ENCODE peak calls at places on chromosomes 5 and 9, in seven cellular contexts. One of them, this sample, is unnamed. For H3K4me1, the result is how much of the 10 kb centered on the place peaks cover.

GRCh38 chr9:135951889-135952663 is 9.1 kb downstream of the UBAC1 start:
- DNase-seq in ovary: no peak
- DNase-seq in suprapubic skin: no peak
- DNase-seq in stomach: peak
- DNase-seq in SK-N-SH: no peak
- DNase-seq in transverse colon: no peak
- DNase-seq in tibial nerve: no peak
- DNase-seq in this sample: no peak

GRCh38 chr9:6733243-6733642 is 24.5 kb upstream of the KDM4C start:
- DNase-seq in ovary: no peak
- DNase-seq in suprapubic skin: peak
- DNase-seq in stomach: no peak
- DNase-seq in SK-N-SH: no peak
- DNase-seq in transverse colon: no peak
- DNase-seq in tibial nerve: no peak
- DNase-seq in this sample: no peak

GRCh38 chr5:88551724-88552345 is 283.2 kb upstream of the TMEM161B start:
- DNase-seq in ovary: no peak
- DNase-seq in suprapubic skin: no peak
- DNase-seq in stomach: no peak
- DNase-seq in SK-N-SH: no peak
- DNase-seq in transverse colon: no peak
- DNase-seq in tibial nerve: no peak
- DNase-seq in this sample: no peak

GRCh38 chr5:143153332-143154119 is 250.0 kb downstream of the NR3C1 start:
- DNase-seq in ovary: peak
- DNase-seq in suprapubic skin: peak
- DNase-seq in stomach: peak
- DNase-seq in SK-N-SH: no peak
- DNase-seq in transverse colon: peak
- DNase-seq in tibial nerve: peak
- DNase-seq in this sample: peak

GRCh38 chr9:137989156-137989555 is 111.6 kb downstream of the CACNA1B start:
- DNase-seq in ovary: no peak
- DNase-seq in suprapubic skin: peak
- DNase-seq in stomach: peak
- DNase-seq in SK-N-SH: no peak
- DNase-seq in transverse colon: no peak
- DNase-seq in tibial nerve: no peak
- DNase-seq in this sample: no peak

GRCh38 chr5:131193106-131193505 is 22.4 kb downstream of the LYRM7 start:
- DNase-seq in ovary: no peak
- DNase-seq in suprapubic skin: no peak
- DNase-seq in stomach: no peak
- DNase-seq in SK-N-SH: no peak
- DNase-seq in transverse colon: no peak
- DNase-seq in tibial nerve: no peak
- DNase-seq in this sample: no peak

GRCh38 chr5:57335092-57335491 is 147.5 kb downstream of the ACTBL2 start:
- DNase-seq in ovary: no peak
- DNase-seq in suprapubic skin: no peak
- DNase-seq in stomach: no peak
- DNase-seq in SK-N-SH: no peak
- DNase-seq in transverse colon: no peak
- DNase-seq in tibial nerve: no peak
- DNase-seq in this sample: no peak

GRCh38 chr9:135218331-135219225 is 131.1 kb downstream of the OLFM1 start:
- DNase-seq in ovary: no peak
- DNase-seq in suprapubic skin: peak
- DNase-seq in stomach: no peak
- DNase-seq in SK-N-SH: peak
- DNase-seq in transverse colon: no peak
- DNase-seq in tibial nerve: no peak
- DNase-seq in this sample: no peak

GRCh38 chr5:179475956-179476355 is 74.4 kb upstream of the RUFY1 start:
- DNase-seq in ovary: no peak
- DNase-seq in suprapubic skin: no peak
- DNase-seq in stomach: no peak
- DNase-seq in SK-N-SH: no peak
- DNase-seq in transverse colon: no peak
- DNase-seq in tibial nerve: no peak
- DNase-seq in this sample: no peak

GRCh38 chr5:137072376-137073174 is 426.6 kb downstream of the SPOCK1 start:
- DNase-seq in ovary: no peak
- DNase-seq in suprapubic skin: no peak
- DNase-seq in stomach: no peak
- DNase-seq in SK-N-SH: no peak
- DNase-seq in transverse colon: no peak
- DNase-seq in tibial nerve: no peak
- DNase-seq in this sample: no peak

GRCh38 chr9:121674952-121675351 is 23.5 kb downstream of the DAB2IP start:
- DNase-seq in ovary: no peak
- DNase-seq in suprapubic skin: no peak
- DNase-seq in stomach: no peak
- DNase-seq in SK-N-SH: no peak
- DNase-seq in transverse colon: no peak
- DNase-seq in tibial nerve: no peak
- DNase-seq in this sample: no peak

DNA sequence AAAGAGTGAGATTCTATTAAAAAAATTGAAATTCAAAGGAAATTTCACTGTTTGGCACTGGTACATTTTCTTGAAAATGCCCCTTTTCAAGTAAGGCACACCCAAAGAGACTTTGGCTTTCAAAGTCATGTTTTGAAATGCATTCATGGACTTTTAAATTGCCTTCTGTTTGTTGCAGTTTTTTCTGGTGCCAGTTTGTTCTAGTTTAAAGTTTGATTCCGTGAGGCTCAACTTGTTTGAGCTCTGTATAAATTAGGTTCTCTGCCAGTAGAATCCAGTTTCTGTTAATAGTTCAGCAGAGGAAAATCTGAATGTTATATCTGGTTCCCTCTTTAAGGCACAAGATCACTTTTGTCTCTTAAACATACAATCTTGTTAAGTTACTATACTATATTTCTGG is 16.4 kb downstream of the ATP6V0E1 start:
- DNase-seq in ovary: no peak
- DNase-seq in suprapubic skin: no peak
- DNase-seq in stomach: no peak
- DNase-seq in SK-N-SH: no peak
- DNase-seq in transverse colon: no peak
- DNase-seq in tibial nerve: no peak
- DNase-seq in this sample: no peak
- H3K4me1 ChIP-seq in ovary: under half
- H3K4me1 ChIP-seq in suprapubic skin: under half
- H3K4me1 ChIP-seq in stomach: under half
- H3K4me1 ChIP-seq in SK-N-SH: under half
- H3K4me1 ChIP-seq in transverse colon: under half
- H3K4me1 ChIP-seq in tibial nerve: half or more
- H3K4me1 ChIP-seq in this sample: half or more

DNA sequence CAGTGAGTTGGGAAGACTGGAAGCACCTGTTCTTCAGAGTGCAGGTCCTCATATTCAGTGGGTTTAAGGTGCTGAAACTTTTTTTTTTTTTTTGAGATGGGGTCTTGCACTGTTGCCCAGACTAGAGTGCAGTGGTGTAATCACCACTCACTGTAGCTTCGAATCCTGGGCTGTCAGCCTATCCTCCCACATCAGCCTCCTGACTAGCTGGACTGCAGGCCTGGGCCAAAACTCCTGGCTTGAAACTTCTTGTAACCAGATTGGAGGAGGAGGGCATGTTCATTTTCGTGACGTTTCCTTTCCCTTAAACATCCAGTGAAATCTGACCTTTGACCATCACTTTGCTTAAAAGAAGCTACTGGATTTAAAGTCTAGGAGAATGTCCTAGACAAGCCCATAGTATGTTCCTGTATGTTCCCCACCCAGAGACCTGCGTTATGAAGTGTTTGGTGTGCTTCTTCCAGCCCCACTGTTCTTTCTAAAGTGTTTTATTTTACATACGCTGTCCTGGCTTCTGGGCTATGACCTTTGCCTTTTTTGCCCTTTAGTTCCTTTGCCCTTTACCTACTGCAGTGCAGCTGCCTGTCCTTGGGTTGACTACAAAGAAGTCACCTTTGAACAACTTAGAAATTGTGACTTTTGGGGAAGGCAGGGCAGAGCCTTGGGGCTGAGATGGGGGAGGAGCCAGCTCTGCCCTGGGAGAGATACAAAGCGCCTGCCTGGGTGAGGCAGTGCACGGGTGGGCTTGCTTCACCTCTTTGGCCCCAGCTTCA is 18.4 kb downstream of the TENT4A start:
- DNase-seq in ovary: no peak
- DNase-seq in suprapubic skin: no peak
- DNase-seq in stomach: no peak
- DNase-seq in SK-N-SH: no peak
- DNase-seq in transverse colon: no peak
- DNase-seq in tibial nerve: no peak
- DNase-seq in this sample: no peak
- H3K27ac ChIP-seq in ovary: no peak
- H3K27ac ChIP-seq in suprapubic skin: no peak
- H3K27ac ChIP-seq in stomach: peak
- H3K27ac ChIP-seq in SK-N-SH: peak
- H3K27ac ChIP-seq in transverse colon: no peak
- H3K27ac ChIP-seq in tibial nerve: peak
- H3K27ac ChIP-seq in this sample: peak

GRCh38 chr5:67693956-67694564 is 497.5 kb upstream of the CD180 start:
- DNase-seq in ovary: peak
- DNase-seq in suprapubic skin: peak
- DNase-seq in stomach: peak
- DNase-seq in SK-N-SH: no peak
- DNase-seq in transverse colon: peak
- DNase-seq in tibial nerve: peak
- DNase-seq in this sample: peak
- TF ChIP-seq EP300 in ovary: peak
- TF ChIP-seq EP300 in suprapubic skin: peak
- TF ChIP-seq EP300 in stomach: peak
- TF ChIP-seq EP300 in SK-N-SH: no peak
- TF ChIP-seq EP300 in transverse colon: peak
- TF ChIP-seq EP300 in tibial nerve: peak
- TF ChIP-seq EP300 in this sample: peak

GRCh38 chr9:113598883-113599282 is 135.4 kb downstream of the RGS3 start:
- DNase-seq in ovary: no peak
- DNase-seq in suprapubic skin: no peak
- DNase-seq in stomach: no peak
- DNase-seq in SK-N-SH: no peak
- DNase-seq in transverse colon: no peak
- DNase-seq in tibial nerve: no peak
- DNase-seq in this sample: no peak

GRCh38 chr9:113598451-113598850 is 134.9 kb downstream of the RGS3 start:
- DNase-seq in ovary: no peak
- DNase-seq in suprapubic skin: no peak
- DNase-seq in stomach: no peak
- DNase-seq in SK-N-SH: no peak
- DNase-seq in transverse colon: no peak
- DNase-seq in tibial nerve: no peak
- DNase-seq in this sample: no peak

GRCh38 chr9:113600477-113600851 is 136.9 kb downstream of the RGS3 start:
- DNase-seq in ovary: no peak
- DNase-seq in suprapubic skin: no peak
- DNase-seq in stomach: no peak
- DNase-seq in SK-N-SH: no peak
- DNase-seq in transverse colon: no peak
- DNase-seq in tibial nerve: no peak
- DNase-seq in this sample: no peak

GRCh38 chr9:113600871-113601545 is 137.5 kb downstream of the RGS3 start:
- DNase-seq in ovary: no peak
- DNase-seq in suprapubic skin: no peak
- DNase-seq in stomach: no peak
- DNase-seq in SK-N-SH: no peak
- DNase-seq in transverse colon: no peak
- DNase-seq in tibial nerve: no peak
- DNase-seq in this sample: no peak

DNA sequence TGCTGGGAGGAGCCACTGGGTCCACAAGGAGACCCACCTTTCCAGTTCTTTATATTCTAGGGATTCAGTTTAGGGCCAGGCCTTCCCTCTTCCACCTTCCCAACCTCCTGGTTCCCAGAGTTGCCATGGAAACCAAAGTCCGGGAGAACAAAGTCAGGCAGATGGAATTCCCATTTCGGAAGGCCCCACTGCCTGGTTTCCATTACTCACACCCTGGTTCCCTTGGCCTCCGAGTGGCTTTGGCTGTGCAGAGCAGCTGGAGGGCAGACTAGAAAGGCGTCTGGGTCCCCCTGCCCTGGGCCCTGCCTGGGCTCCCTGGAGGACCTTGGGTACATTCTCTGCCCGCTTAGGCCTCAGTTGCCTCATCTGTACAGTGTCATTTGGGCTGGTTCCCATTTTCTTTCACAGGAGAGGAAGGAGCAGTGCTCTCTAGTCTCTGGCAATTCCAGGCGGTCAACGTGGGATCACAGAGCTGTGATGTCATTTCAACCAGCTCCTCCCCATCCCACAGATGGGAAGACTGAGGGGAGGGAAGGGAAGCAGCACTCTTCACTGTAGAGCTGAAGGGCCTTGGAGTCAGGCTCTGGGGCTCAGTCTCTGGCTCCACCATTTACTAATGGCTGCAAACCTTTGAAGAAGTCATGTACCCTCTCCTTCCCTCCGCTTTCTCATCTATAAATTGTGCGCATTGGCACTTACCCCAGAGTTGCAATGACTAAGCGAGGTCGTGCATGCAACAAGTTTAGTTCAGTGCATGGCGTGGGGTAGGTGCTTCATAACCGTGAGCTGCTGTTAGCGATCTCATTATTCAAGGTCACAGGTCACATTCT is 136.3 kb downstream of the RGS3 start:
- DNase-seq in ovary: no peak
- DNase-seq in suprapubic skin: no peak
- DNase-seq in stomach: no peak
- DNase-seq in SK-N-SH: no peak
- DNase-seq in transverse colon: no peak
- DNase-seq in tibial nerve: no peak
- DNase-seq in this sample: no peak
- H3K4me1 ChIP-seq in ovary: under half
- H3K4me1 ChIP-seq in suprapubic skin: under half
- H3K4me1 ChIP-seq in stomach: under half
- H3K4me1 ChIP-seq in SK-N-SH: under half
- H3K4me1 ChIP-seq in transverse colon: under half
- H3K4me1 ChIP-seq in tibial nerve: under half
- H3K4me1 ChIP-seq in this sample: half or more

This sample was measured in esophagus muscularis mucosa.